ENCODE peak calls at places on chromosomes 5 and 9, in eight cellular contexts. B is GM12865, E is cardiac muscle cell, V is fibroblast of pulmonary artery, Q is choroid plexus epithelial cell, O is fibroblast of mammary gland, L is kidney epithelial cell, K is WERI-Rb-1. H is an unnamed sample.

GRCh38 chr9:135513351-135513846 is 7.8 kb upstream of the LCN1 start:
- DNase-seq in B (no peak), E (peak; percentile 63), V (no peak), Q (no peak), O (no peak), L (no peak), K (no peak), H (no peak)

GRCh38 chr5:140547508-140548299 is at the start of gene EIF4EBP3:
- DNase-seq in B (peak; percentile 90), E (peak; percentile 99), V (peak; percentile 98), Q (peak; percentile 98), O (peak; percentile 96), L (peak; percentile 77), K (peak; percentile 93), H (peak; percentile 97)

GRCh38 chr5:127934791-127935256 is 148.7 kb upstream of the SLC12A2 start:
- DNase-seq in B (no peak), E (peak; percentile 60), V (peak; percentile 86), Q (peak; percentile 65), O (peak; percentile 43), L (peak; percentile 97), K (peak; percentile 20), H (peak; percentile 78)

GRCh38 chr9:131323629-131324028 is 34.1 kb downstream of the PLPP7 start:
- DNase-seq in B (no peak), E (no peak), V (no peak), Q (no peak), O (no peak), L (no peak), K (no peak), H (no peak)

GRCh38 chr9:37943329-37944265 is 39.7 kb upstream of the SLC25A51 start:
- DNase-seq in B (no peak), E (peak; percentile 91), V (peak; percentile 91), Q (peak; percentile 92), O (peak; percentile 91), L (peak; percentile 79), K (no peak), H (peak; percentile 80)

GRCh38 chr5:64806537-64806936 is 37.8 kb downstream of the CWC27 start:
- DNase-seq in B (no peak), E (no peak), V (no peak), Q (no peak), O (no peak), L (no peak), K (no peak), H (no peak)

GRCh38 chr5:138574744-138575193 is 432 bp downstream of the HSPA9 start:
- DNase-seq in B (no peak), E (no peak), V (no peak), Q (peak; percentile 26), O (peak; percentile 39), L (no peak), K (no peak), H (no peak)

GRCh38 chr5:74384851-74385250 is 255.7 kb downstream of the ENC1 start:
- DNase-seq in B (no peak), E (no peak), V (no peak), Q (no peak), O (no peak), L (no peak), K (no peak), H (no peak)

GRCh38 chr5:24363789-24364534 is 280.8 kb downstream of the CDH10 start:
- DNase-seq in B (no peak), E (no peak), V (no peak), Q (no peak), O (no peak), L (no peak), K (no peak), H (no peak)

GRCh38 chr5:57335092-57335491 is 147.5 kb downstream of the ACTBL2 start:
- DNase-seq in B (no peak), E (no peak), V (peak; percentile 45), Q (peak; percentile 73), O (peak; percentile 57), L (no peak), K (no peak), H (no peak)

GRCh38 chr9:96510258-96510657 is 60.3 kb downstream of the HABP4 start:
- DNase-seq in B (no peak), E (no peak), V (no peak), Q (peak; percentile 28), O (peak; percentile 35), L (no peak), K (no peak), H (no peak)

GRCh38 chr9:98432134-98432533 is 176.7 kb upstream of the TBC1D2 start:
- DNase-seq in B (no peak), E (no peak), V (no peak), Q (no peak), O (no peak), L (no peak), K (peak; percentile 95), H (no peak)

GRCh38 chr5:178787889-178788288 is 57.4 kb upstream of the ZNF354A start:
- DNase-seq in B (no peak), E (no peak), V (no peak), Q (no peak), O (no peak), L (no peak), K (no peak), H (no peak)

GRCh38 chr9:105993051-105993854 is 298.9 kb downstream of the TMEM38B start:
- DNase-seq in B (no peak), E (no peak), V (no peak), Q (no peak), O (no peak), L (no peak), K (peak; percentile 16), H (no peak)

GRCh38 chr5:31156761-31157160 is 36.7 kb upstream of the CDH6 start:
- DNase-seq in B (no peak), E (no peak), V (no peak), Q (no peak), O (no peak), L (no peak), K (no peak), H (no peak)

GRCh38 chr5:179623906-179624741 is 653 bp upstream of the HNRNPH1 start:
- DNase-seq in B (peak; percentile 71), E (peak; percentile 79), V (peak; percentile 63), Q (peak; percentile 94), O (peak; percentile 93), L (peak; percentile 34), K (no peak), H (no peak)

GRCh38 chr5:14946813-14947640 is 75.4 kb upstream of the ANKH start:
- DNase-seq in B (peak; percentile 49), E (peak; percentile 21), V (peak; percentile 22), Q (peak; percentile 42), O (peak; percentile 25), L (no peak), K (no peak), H (no peak)

GRCh38 chr5:178587793-178588611 is 2.2 kb downstream of the COL23A1 start:
- DNase-seq in B (no peak), E (no peak), V (no peak), Q (no peak), O (no peak), L (no peak), K (no peak), H (no peak)

GRCh38 chr9:93002700-93003099 is 55.4 kb downstream of the FGD3 start:
- DNase-seq in B (no peak), E (no peak), V (no peak), Q (no peak), O (no peak), L (no peak), K (no peak), H (no peak)

GRCh38 chr9:93001036-93001435 is 53.7 kb downstream of the FGD3 start:
- DNase-seq in B (no peak), E (no peak), V (no peak), Q (no peak), O (no peak), L (no peak), K (no peak), H (no peak)

GRCh38 chr9:93004561-93004960 is 53.9 kb upstream of the SUSD3 start:
- DNase-seq in B (no peak), E (no peak), V (no peak), Q (no peak), O (no peak), L (no peak), K (no peak), H (no peak)

GRCh38 chr9:93005876-93006275 is 52.6 kb upstream of the SUSD3 start:
- DNase-seq in B (no peak), E (no peak), V (no peak), Q (no peak), O (no peak), L (no peak), K (no peak), H (no peak)

GRCh38 chr9:93003552-93004407 is 54.7 kb upstream of the SUSD3 start:
- DNase-seq in B (peak; percentile 73), E (peak; percentile 60), V (peak; percentile 53), Q (peak; percentile 68), O (peak; percentile 48), L (no peak), K (peak; percentile 70), H (peak; percentile 49)
- H3K4me3 ChIP-seq in B (no peak overlapping the region), E (no peak overlapping the region), V (no peak overlapping the region), Q (no peak overlapping the region), O (peak overlapping the region; percentile 12), L (no peak overlapping the region), K (no peak overlapping the region), H (no peak overlapping the region)

GRCh38 chr9:85258823-85259370 is 482.9 kb downstream of the AGTPBP1 start:
- DNase-seq in B (peak; percentile 52), E (peak; percentile 85), V (peak; percentile 65), Q (peak; percentile 23), O (peak; percentile 68), L (peak; percentile 31), K (peak; percentile 44), H (peak; percentile 42)
- TF ChIP-seq CTCF in B (peak; percentile 57), E (peak; percentile 80), V (peak; percentile 57), Q (peak; percentile 31), O (peak; percentile 69), L (peak; percentile 82), K (peak; percentile 77), H (peak; percentile 60)

DNA sequence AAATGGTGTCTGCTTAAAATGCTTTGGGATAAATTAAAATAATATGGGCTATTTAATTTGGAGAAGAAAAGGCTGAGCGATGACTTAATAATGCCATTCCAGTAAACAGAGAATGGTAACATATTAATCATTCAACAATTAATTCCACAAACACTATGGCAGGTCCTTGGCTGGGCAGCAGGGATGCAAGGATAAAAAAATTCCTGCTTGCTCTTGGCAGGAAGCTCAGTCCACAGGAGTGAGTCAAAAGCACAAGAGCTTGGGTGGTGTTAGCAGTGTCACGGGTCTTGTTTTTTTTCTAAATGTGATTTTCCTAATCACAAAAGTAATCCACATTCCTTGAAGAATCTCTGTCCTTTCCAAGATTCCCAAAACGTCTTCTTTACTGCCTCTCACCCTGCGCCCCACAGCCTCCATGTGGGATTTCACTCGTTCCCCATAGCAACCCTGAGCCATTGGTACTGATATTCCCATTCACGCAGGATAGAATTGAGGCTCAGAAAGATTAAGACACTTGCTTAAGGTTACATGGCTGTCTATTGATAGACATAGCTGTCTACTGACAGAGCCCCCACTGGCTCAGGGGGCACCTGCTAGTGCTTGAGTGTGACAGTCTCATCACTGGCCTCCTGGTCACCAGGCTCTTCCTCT is 222.3 kb downstream of the MAPKAP1 start:
- DNase-seq in B (no peak), E (peak; percentile 81), V (peak; percentile 76), Q (peak; percentile 81), O (peak; percentile 90), L (peak; percentile 58), K (no peak), H (no peak)
- H3K4me3 ChIP-seq in B (no peak overlapping the region), E (no peak overlapping the region), V (no peak overlapping the region), Q (no peak overlapping the region), O (no peak overlapping the region), L (no peak overlapping the region), K (no peak overlapping the region), H (no peak overlapping the region)

DNA sequence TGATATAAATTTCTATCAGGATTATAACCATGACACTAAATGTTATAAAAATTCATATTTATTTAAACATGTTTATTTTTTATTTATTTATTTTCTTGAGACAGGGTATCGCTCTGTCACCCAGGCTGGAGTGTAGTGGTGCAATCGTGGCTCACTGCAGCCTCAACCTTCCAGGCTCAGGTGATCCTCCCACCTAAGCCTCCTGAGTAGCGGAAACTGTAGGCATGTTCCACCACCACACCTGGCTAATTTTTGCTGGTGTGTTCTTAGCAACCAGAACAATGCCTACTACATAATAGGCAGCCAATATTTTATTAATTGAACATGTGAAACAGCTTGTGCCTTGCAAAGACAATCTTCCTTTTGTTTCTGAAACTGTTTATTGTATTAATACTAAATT is 6.5 kb upstream of the PTBP3 start:
- DNase-seq in B (no peak), E (no peak), V (no peak), Q (no peak), O (no peak), L (no peak), K (no peak), H (no peak)
- TF ChIP-seq CTCF in B (no peak), E (no peak), V (no peak), Q (no peak), O (no peak), L (no peak), K (no peak), H (no peak)

H was measured in Caco-2.